ENCODE peak calls at places on chromosomes 11 and 22, in nine cellular contexts. I is GM23338, U is tibial artery, G is sigmoid colon, J is right lobe of liver, W is lung, S is IMR-90, D is fibroblast of the aortic adventitia, V is LNCaP clone FGC. N is an unnamed sample.

GRCh38 chr22:24510694-24511625 is 15.8 kb downstream of the UPB1 start:
- DNase-seq in I (no peak), U (no peak), G (no peak), J (peak), W (no peak), S (peak), D (peak), V (no peak), N (peak)

GRCh38 chr11:128262463-128263345 is 324.7 kb downstream of the ETS1 start:
- DNase-seq in I (no peak), U (no peak), G (no peak), J (no peak), W (no peak), S (no peak), D (no peak), V (no peak), N (no peak)

GRCh38 chr22:50201191-50202129 is 649 bp downstream of the SELENOO start:
- DNase-seq in I (peak), U (no peak), G (no peak), J (no peak), W (no peak), S (no peak), D (no peak), V (no peak), N (peak)

GRCh38 chr11:64553554-64554201 is 37.3 kb upstream of the SLC22A12 start:
- DNase-seq in I (peak), U (peak), G (peak), J (peak), W (peak), S (peak), D (peak), V (no peak), N (peak)

GRCh38 chr11:120184946-120185677 is 25.7 kb upstream of the OAF start:
- DNase-seq in I (no peak), U (peak), G (peak), J (peak), W (no peak), S (peak), D (peak), V (no peak), N (no peak)

GRCh38 chr11:64165482-64165841 is 451 bp downstream of the MACROD1 start:
- DNase-seq in I (no peak), U (no peak), G (no peak), J (no peak), W (no peak), S (no peak), D (no peak), V (no peak), N (no peak)

GRCh38 chr11:126782810-126783209 is 217.8 kb downstream of the KIRREL3 start:
- DNase-seq in I (no peak), U (no peak), G (no peak), J (no peak), W (no peak), S (no peak), D (no peak), V (no peak), N (no peak)

GRCh38 chr11:8784936-8785335 is 102.3 kb downstream of the RPL27A start:
- DNase-seq in I (no peak), U (no peak), G (no peak), J (no peak), W (no peak), S (no peak), D (no peak), V (no peak), N (no peak)

GRCh38 chr11:11036185-11037161 is 178.6 kb upstream of the ZBED5 start:
- DNase-seq in I (peak), U (no peak), G (no peak), J (no peak), W (no peak), S (peak), D (peak), V (peak), N (peak)

GRCh38 chr11:63866211-63866610 is 27.3 kb downstream of the MARK2 start:
- DNase-seq in I (no peak), U (peak), G (peak), J (peak), W (peak), S (peak), D (peak), V (peak), N (peak)

GRCh38 chr11:10452211-10452767 is 2.8 kb upstream of the AMPD3 start:
- DNase-seq in I (no peak), U (no peak), G (no peak), J (no peak), W (no peak), S (peak), D (no peak), V (no peak), N (peak)

GRCh38 chr11:74442601-74443000 is 24.7 kb downstream of the KCNE3 start:
- DNase-seq in I (no peak), U (no peak), G (no peak), J (no peak), W (no peak), S (peak), D (peak), V (no peak), N (peak)

GRCh38 chr22:19863571-19863970 is 8.9 kb upstream of the GNB1L start:
- DNase-seq in I (no peak), U (no peak), G (no peak), J (no peak), W (no peak), S (no peak), D (no peak), V (no peak), N (no peak)

GRCh38 chr11:15603208-15603607 is 488.5 kb downstream of the INSC start:
- DNase-seq in I (no peak), U (no peak), G (peak), J (no peak), W (no peak), S (no peak), D (no peak), V (no peak), N (no peak)

GRCh38 chr11:91133361-91133760 is 910.5 kb upstream of the CHORDC1 start:
- DNase-seq in I (no peak), U (no peak), G (no peak), J (no peak), W (no peak), S (peak), D (peak), V (no peak), N (no peak)

GRCh38 chr11:109519253-109519652 is 97.3 kb downstream of the C11orf87 start:
- DNase-seq in I (no peak), U (no peak), G (no peak), J (no peak), W (no peak), S (no peak), D (no peak), V (no peak), N (no peak)

GRCh38 chr11:45984192-45984591 is 61.7 kb downstream of the LARGE2 start:
- DNase-seq in I (peak), U (no peak), G (no peak), J (no peak), W (no peak), S (no peak), D (no peak), V (no peak), N (no peak)

GRCh38 chr22:22855617-22856308 is 31.9 kb upstream of the IGLL5 start:
- DNase-seq in I (peak), U (no peak), G (no peak), J (no peak), W (no peak), S (no peak), D (no peak), V (no peak), N (peak)

GRCh38 chr11:110075087-110075821 is 17.9 kb upstream of the ZC3H12C start:
- DNase-seq in I (no peak), U (no peak), G (no peak), J (no peak), W (no peak), S (no peak), D (peak), V (no peak), N (no peak)

GRCh38 chr11:81237139-81237538 is 1496.5 kb downstream of the FAM181B start:
- DNase-seq in I (peak), U (no peak), G (no peak), J (no peak), W (no peak), S (peak), D (peak), V (peak), N (no peak)

GRCh38 chr11:72012091-72012630 is 13.5 kb downstream of the IL18BP start:
- DNase-seq in I (no peak), U (no peak), G (no peak), J (no peak), W (no peak), S (no peak), D (no peak), V (no peak), N (no peak)

GRCh38 chr11:119493712-119494111 is 70.7 kb upstream of the THY1 start:
- DNase-seq in I (peak), U (no peak), G (no peak), J (no peak), W (no peak), S (peak), D (peak), V (peak), N (peak)

GRCh38 chr11:2509481-2510001 is 64.7 kb downstream of the KCNQ1 start:
- DNase-seq in I (no peak), U (peak), G (peak), J (peak), W (peak), S (no peak), D (no peak), V (no peak), N (no peak)

GRCh38 chr11:69705246-69705856 is 1.5 kb upstream of the FGF19 start:
- DNase-seq in I (no peak), U (no peak), G (no peak), J (no peak), W (no peak), S (no peak), D (no peak), V (no peak), N (no peak)

GRCh38 chr11:69705901-69706787 is 2.3 kb upstream of the FGF19 start:
- DNase-seq in I (no peak), U (no peak), G (no peak), J (no peak), W (no peak), S (no peak), D (no peak), V (no peak), N (no peak)

GRCh38 chr11:69707156-69707555 is 3.3 kb upstream of the FGF19 start:
- DNase-seq in I (peak), U (no peak), G (no peak), J (no peak), W (no peak), S (no peak), D (no peak), V (no peak), N (no peak)

GRCh38 chr11:69711824-69712801 is 8.3 kb upstream of the FGF19 start:
- DNase-seq in I (peak), U (no peak), G (no peak), J (no peak), W (no peak), S (no peak), D (no peak), V (no peak), N (no peak)

DNA sequence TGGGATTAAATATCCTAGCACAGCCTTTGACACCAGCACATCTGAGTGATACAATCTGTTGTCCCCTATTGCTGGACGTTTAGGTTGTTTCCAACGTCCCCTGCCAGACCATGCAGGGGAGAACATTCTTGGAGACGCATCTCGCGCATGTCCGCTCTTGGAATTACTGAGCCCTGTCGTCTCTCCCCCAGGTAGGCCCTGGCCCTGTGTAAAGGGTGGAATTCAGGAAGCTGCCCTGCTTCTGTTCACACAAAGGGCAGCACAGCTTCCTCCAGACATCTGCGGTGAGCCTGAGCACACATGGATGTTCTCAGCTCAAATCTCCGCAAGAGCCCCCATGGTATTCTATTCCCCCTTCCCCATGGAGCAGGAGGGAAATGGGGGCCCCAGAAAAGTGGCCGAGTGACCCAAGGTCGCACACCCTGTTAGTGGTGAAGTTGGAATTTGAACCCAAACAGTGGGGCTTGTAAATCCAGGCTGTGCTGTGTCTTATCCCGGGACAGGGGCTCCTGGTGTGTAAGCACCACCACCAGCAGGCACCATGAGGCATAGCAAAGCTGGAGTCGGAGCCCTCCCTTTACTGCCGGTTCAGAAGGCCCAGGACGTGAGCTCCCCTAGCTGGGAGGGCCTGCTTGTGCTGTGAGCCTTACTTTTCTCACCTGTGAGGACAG is 5.0 kb upstream of the FGF19 start:
- DNase-seq in I (peak), U (no peak), G (no peak), J (no peak), W (no peak), S (no peak), D (no peak), V (no peak), N (no peak)
- TF ChIP-seq CTCF in I (peak), U (no peak), G (no peak), J (no peak), W (no peak), S (no peak), D (no peak), V (no peak), N (no peak)

GRCh38 chr11:76669901-76670474 is 559 bp downstream of the LRRC32 start:
- DNase-seq in I (peak), U (peak), G (peak), J (no peak), W (no peak), S (peak), D (peak), V (no peak), N (peak)
- H3K4me3 ChIP-seq in I (peak), U (peak), G (peak), J (peak), W (peak), S (peak), D (peak), V (no peak), N (peak)

GRCh38 chr22:27151407-27151806 is 494.0 kb downstream of the MIAT start:
- DNase-seq in I (peak), U (no peak), G (no peak), J (no peak), W (no peak), S (no peak), D (no peak), V (no peak), N (no peak)
- TF ChIP-seq CTCF in I (peak), U (no peak), G (no peak), J (no peak), W (no peak), S (no peak), D (no peak), V (no peak), N (no peak)

DNA sequence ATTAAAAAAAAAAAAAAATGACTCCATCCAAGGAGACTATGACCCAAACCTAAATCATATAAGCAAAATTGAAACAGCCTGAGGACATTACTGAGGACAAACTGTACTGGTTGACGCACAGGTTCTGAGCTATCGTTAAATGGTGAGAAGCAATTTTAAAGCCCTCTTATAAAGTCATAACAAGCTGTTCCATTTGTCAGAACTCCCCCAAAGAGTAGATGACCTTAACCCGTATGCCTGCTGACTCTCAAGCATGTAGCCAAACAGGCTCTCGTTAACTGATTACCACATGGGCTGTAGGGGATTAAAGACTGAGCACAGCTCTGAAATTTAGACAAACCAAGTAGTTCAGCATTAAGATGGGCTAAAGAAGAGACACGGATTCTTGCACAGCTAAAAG is 2.2 kb downstream of the CRYAB start:
- DNase-seq in I (no peak), U (no peak), G (no peak), J (no peak), W (no peak), S (no peak), D (no peak), V (no peak), N (no peak)
- H3K4me3 ChIP-seq in I (no peak), U (peak), G (peak), J (no peak), W (no peak), S (no peak), D (no peak), V (no peak), N (no peak)

DNA sequence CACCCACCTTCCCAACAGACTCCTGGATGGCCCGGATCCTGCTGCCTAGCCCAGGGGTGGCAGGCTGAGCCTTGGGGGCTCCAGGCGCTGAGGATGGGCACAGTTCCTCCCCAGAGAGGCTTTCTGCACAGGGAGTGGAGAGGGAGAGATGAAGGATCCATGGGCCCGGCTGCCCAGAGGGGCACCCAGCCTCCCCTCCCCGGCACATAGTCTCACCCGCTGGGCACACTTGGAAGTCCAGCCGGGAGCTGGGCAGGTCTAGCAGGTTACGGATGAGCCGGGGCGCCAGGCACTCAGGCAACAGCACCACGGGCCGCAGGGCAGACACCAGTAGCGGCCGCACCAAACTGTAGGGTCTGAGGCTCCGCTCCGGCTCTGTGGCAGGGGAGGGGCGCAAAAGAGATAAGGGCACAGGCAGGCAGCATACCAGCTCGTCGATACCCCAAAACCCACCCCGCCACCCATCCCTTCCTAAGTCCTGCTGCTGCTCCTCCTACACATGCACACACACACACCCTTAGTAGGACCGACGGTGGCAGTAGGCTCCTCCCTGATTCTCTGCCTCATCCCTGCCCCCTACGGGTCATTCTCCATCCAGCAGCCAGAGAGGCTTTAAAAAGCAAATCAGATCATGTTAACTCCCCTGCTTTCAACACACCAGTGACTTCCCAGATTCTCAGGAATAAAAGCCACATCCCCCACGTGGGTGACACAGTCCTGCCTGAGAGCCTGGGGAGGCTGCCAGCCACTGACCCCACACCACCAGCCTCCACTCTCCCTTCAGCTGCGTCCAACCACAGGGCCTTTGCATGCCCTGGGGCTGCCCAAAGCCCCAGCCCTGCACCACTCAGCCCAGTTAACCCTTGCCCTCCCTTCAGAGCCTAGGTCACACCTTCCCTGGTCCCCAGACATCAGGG is 6.5 kb upstream of the MFNG start:
- DNase-seq in I (peak), U (no peak), G (no peak), J (no peak), W (no peak), S (peak), D (peak), V (no peak), N (peak)
- TF ChIP-seq CTCF in I (peak), U (no peak), G (no peak), J (peak), W (peak), S (peak), D (peak), V (peak), N (peak)

DNA sequence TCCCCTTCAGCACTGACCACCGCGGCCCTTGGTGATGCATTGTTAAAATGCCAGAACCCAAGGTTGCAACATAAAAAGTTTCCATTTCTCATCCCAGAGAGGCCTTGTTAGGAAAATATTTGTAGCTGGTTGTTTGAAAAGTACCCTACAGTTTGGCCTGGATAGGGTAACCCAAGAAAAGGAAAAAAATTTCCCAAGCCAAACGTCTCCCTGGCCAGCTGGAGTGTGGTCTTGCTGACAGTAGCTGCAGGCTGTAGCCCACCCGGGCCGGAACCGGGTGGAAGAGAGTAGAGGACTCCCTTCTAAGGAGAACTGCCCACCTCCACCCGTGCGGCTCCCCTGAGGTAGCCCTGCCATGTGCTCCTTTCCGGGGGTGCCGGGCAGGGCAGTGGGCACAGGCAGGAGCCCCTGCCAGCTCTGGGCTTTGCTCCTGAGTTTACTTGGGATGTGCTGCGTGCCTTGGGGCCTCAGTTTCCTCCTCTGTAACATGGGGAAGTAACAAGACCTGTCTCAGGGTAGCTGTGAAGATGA is 38.5 kb downstream of the IGHMBP2 start:
- DNase-seq in I (no peak), U (peak), G (no peak), J (no peak), W (no peak), S (no peak), D (no peak), V (no peak), N (no peak)
- H3K4me3 ChIP-seq in I (no peak), U (no peak), G (no peak), J (no peak), W (no peak), S (no peak), D (no peak), V (no peak), N (no peak)

DNA sequence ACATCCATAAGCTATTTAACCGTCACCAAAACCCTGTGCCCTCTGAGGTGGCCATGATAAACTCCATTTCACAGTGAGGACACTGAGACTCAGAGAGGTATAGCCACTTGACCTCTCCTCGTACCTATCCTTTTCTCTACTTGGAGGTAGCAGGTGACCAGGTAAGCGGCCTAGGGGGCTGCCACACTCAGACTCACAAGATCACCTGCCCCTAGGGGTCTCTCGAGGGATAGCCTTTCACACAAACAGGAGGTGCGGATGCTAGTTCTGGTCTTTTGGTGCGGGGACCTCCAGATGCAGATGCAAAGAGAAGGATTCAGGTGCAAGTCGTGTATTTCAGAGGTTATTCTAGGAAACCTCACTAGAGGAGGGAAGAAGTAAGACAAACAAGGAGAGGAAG is 14.6 kb downstream of the MS4A18 start:
- DNase-seq in I (peak), U (no peak), G (no peak), J (no peak), W (no peak), S (no peak), D (no peak), V (no peak), N (no peak)
- TF ChIP-seq CTCF in I (peak), U (no peak), G (no peak), J (no peak), W (no peak), S (no peak), D (no peak), V (no peak), N (no peak)